ENCODE peak calls at places on chromosomes 5 and 9, in seven cellular contexts. H, A, L, Y, F, M and R are unnamed samples.
A peak's percentile ranks its signal among the peaks of the same experiment; 100 is the strongest.

GRCh38 chr5:111635151-111635945 is 121.6 kb downstream of the NREP start:
- DNase-seq in H (no peak), A (no peak), L (no peak), Y (no peak), F (no peak), M (no peak), R (no peak)

GRCh38 chr5:463301-463700 is 20.3 kb downstream of the EXOC3 start:
- DNase-seq in H (no peak), A (no peak), L (no peak), Y (no peak), F (no peak), M (no peak), R (no peak)

GRCh38 chr5:73234156-73234555 is 61.2 kb downstream of the TMEM174 start:
- DNase-seq in H (no peak), A (no peak), L (no peak), Y (no peak), F (no peak), M (no peak), R (no peak)

GRCh38 chr5:96629774-96630173 is 32.4 kb upstream of the CAST start:
- DNase-seq in H (peak; percentile 7), A (no peak), L (peak; percentile 22), Y (no peak), F (no peak), M (no peak), R (peak; percentile 87)

GRCh38 chr5:11166906-11167305 is 405.9 kb upstream of the DAP start:
- DNase-seq in H (no peak), A (no peak), L (no peak), Y (no peak), F (no peak), M (no peak), R (no peak)

GRCh38 chr5:32092938-32093812 is 80.9 kb downstream of the GOLPH3 start:
- DNase-seq in H (peak; percentile 75), A (peak; percentile 17), L (peak; percentile 52), Y (peak; percentile 80), F (peak; percentile 81), M (peak; percentile 39), R (peak; percentile 53)

GRCh38 chr9:121556580-121556979 is 56.9 kb upstream of the GGTA1 start:
- DNase-seq in H (no peak), A (no peak), L (no peak), Y (no peak), F (no peak), M (no peak), R (peak; percentile 94)

GRCh38 chr5:111453290-111453689 is 59.0 kb downstream of the STARD4 start:
- DNase-seq in H (no peak), A (no peak), L (no peak), Y (no peak), F (no peak), M (no peak), R (no peak)

GRCh38 chr9:80467632-80468031 is 895.9 kb downstream of the TLE4 start:
- DNase-seq in H (no peak), A (no peak), L (no peak), Y (no peak), F (no peak), M (no peak), R (no peak)

GRCh38 chr9:93148721-93149120 is 14.7 kb upstream of the NINJ1 start:
- DNase-seq in H (no peak), A (no peak), L (no peak), Y (no peak), F (no peak), M (no peak), R (no peak)

GRCh38 chr5:147565524-147565923 is 55.7 kb upstream of the DPYSL3 start:
- DNase-seq in H (peak; percentile 17), A (no peak), L (no peak), Y (no peak), F (no peak), M (no peak), R (no peak)

GRCh38 chr9:98978231-98978681 is 34.5 kb downstream of the COL15A1 start:
- DNase-seq in H (no peak), A (no peak), L (no peak), Y (no peak), F (no peak), M (no peak), R (no peak)

GRCh38 chr5:151699071-151699901 is 12.6 kb upstream of the SPARC start:
- DNase-seq in H (peak; percentile 52), A (no peak), L (no peak), Y (no peak), F (no peak), M (no peak), R (no peak)

GRCh38 chr9:114303977-114304376 is 18.9 kb upstream of the ORM1 start:
- DNase-seq in H (no peak), A (no peak), L (no peak), Y (no peak), F (no peak), M (no peak), R (no peak)

GRCh38 chr5:61570767-61571166 is 238.7 kb downstream of the ZSWIM6 start:
- DNase-seq in H (no peak), A (no peak), L (no peak), Y (no peak), F (no peak), M (no peak), R (no peak)

GRCh38 chr5:61572959-61573358 is 240.9 kb downstream of the ZSWIM6 start:
- DNase-seq in H (no peak), A (no peak), L (no peak), Y (no peak), F (no peak), M (no peak), R (no peak)

GRCh38 chr5:61563401-61563800 is 231.3 kb downstream of the ZSWIM6 start:
- DNase-seq in H (no peak), A (no peak), L (no peak), Y (no peak), F (no peak), M (no peak), R (no peak)

GRCh38 chr5:61569353-61569752 is 237.3 kb downstream of the ZSWIM6 start:
- DNase-seq in H (no peak), A (no peak), L (no peak), Y (no peak), F (no peak), M (no peak), R (no peak)

GRCh38 chr5:61567337-61567736 is 235.3 kb downstream of the ZSWIM6 start:
- DNase-seq in H (no peak), A (no peak), L (no peak), Y (no peak), F (no peak), M (no peak), R (no peak)
- TF ChIP-seq JUND in H (no peak), A (no peak), L (no peak), Y (no peak), F (no peak), M (no peak), R (no peak)

GRCh38 chr5:108101105-108101504 is 280.8 kb downstream of the FBXL17 start:
- DNase-seq in H (no peak), A (no peak), L (no peak), Y (no peak), F (no peak), M (no peak), R (no peak)
- TF ChIP-seq JUND in H (no peak), A (no peak), L (no peak), Y (no peak), F (no peak), M (no peak), R (no peak)

GRCh38 chr9:26643826-26644225 is 248.8 kb downstream of the CAAP1 start:
- DNase-seq in H (no peak), A (no peak), L (no peak), Y (no peak), F (no peak), M (no peak), R (no peak)
- TF ChIP-seq JUND in H (no peak), A (no peak), L (no peak), Y (no peak), F (no peak), M (no peak), R (no peak)

GRCh38 chr9:78510035-78510434 is 213.1 kb downstream of the PSAT1 start:
- DNase-seq in H (no peak), A (no peak), L (no peak), Y (no peak), F (no peak), M (no peak), R (no peak)

GRCh38 chr9:78519786-78520185 is 222.9 kb downstream of the PSAT1 start:
- DNase-seq in H (no peak), A (no peak), L (no peak), Y (no peak), F (no peak), M (no peak), R (no peak)

DNA sequence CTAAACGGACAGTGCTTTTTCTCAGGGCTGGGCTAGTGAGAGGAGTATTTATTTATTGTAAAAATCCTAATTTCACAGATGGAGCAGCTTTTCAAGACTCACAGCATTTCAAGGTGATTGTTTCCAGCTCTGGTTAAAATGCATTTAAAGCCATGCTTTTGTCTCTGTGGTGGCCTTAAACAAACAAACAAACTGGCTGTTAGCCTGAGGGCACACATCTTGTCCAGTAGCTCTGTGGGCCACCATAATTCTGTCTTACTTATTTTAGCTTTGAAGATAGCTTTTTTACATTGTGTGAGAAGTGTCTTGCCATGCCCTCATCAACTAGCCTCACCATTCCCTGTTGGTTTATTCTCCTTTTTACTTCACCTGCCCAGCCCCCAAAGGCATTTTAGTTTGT is 218.2 kb downstream of the PSAT1 start:
- DNase-seq in H (no peak), A (no peak), L (no peak), Y (no peak), F (no peak), M (no peak), R (no peak)
- TF ChIP-seq JUND in H (no peak), A (no peak), L (no peak), Y (no peak), F (no peak), M (no peak), R (no peak)

DNA sequence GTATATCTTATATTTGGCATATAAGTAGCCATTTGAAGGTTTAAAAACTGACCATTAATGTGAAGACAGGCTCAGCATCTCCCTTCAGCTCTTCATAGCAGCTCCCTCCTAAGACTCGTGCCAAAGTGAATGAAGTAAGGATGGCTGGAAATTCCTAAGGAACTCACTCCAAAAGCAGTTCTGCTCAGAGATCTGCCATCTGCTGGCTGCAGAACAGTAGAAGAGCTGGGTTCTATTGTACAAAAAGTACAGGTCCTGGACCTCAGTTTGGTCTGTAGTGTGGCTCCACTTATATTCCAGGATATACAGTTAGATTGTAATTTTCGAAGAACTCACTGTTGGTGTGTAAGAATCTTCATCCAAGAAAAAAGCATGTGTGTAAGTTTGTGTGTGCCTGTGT is 104.9 kb upstream of the RUSC2 start:
- DNase-seq in H (no peak), A (no peak), L (no peak), Y (no peak), F (no peak), M (no peak), R (peak; percentile 51)
- TF ChIP-seq JUND in H (no peak), A (no peak), L (no peak), Y (no peak), F (no peak), M (no peak), R (no peak)